ENCODE peak calls at places on chromosomes 4 and X, in nine cellular contexts. X is gastrocnemius medialis, B is suprapubic skin, R is IMR-90, I is heart left ventricle, Z is pancreas, W is mucosa of descending colon, N is heart right ventricle, T is tibial nerve. O is an unnamed sample. For H3K4me1, the result is how much of the 10 kb centered on the place peaks cover.

GRCh38 chrX:153468008-153468580 is 2.3 kb downstream of the HAUS7 start:
- DNase-seq in N (no peak), X (no peak), B (no peak), R (peak), T (no peak), W (no peak), I (no peak), Z (no peak), O (no peak)

GRCh38 chr4:154491731-154492249 is at the start of gene DCHS2:
- DNase-seq in Z (no peak), I (peak), B (no peak), W (peak), T (no peak), X (no peak), N (no peak), R (no peak), O (no peak)

GRCh38 chr4:163662761-163663160 is 168.3 kb downstream of the TMA16 start:
- DNase-seq in T (no peak), Z (no peak), N (no peak), B (no peak), X (no peak), R (no peak), W (no peak), I (no peak), O (no peak)

GRCh38 chr4:22030321-22030720 is 81.7 kb upstream of the KCNIP4 start:
- DNase-seq in N (no peak), T (no peak), R (no peak), X (no peak), B (no peak), Z (no peak), I (no peak), W (no peak), O (no peak)

GRCh38 chrX:68252664-68253063 is 180.6 kb downstream of the OPHN1 start:
- DNase-seq in W (no peak), B (no peak), X (no peak), I (no peak), T (no peak), N (no peak), R (no peak), Z (no peak), O (no peak)

GRCh38 chr4:24638396-24638875 is 54.1 kb upstream of the DHX15 start:
- DNase-seq in W (no peak), N (no peak), X (no peak), B (no peak), Z (no peak), I (no peak), R (no peak), T (no peak), O (no peak)

GRCh38 chr4:94491322-94491721 is 39.6 kb downstream of the PDLIM5 start:
- DNase-seq in N (no peak), B (no peak), I (no peak), Z (no peak), X (no peak), T (no peak), R (peak), W (no peak), O (no peak)

GRCh38 chrX:125205084-125205917 is 114.4 kb upstream of the TEX13C start:
- DNase-seq in B (peak), W (peak), T (no peak), I (peak), Z (peak), N (peak), R (no peak), X (peak), O (no peak)

GRCh38 chrX:81195712-81196111 is 6.0 kb downstream of the HMGN5 start:
- DNase-seq in T (peak), N (peak), X (no peak), I (no peak), Z (peak), R (peak), W (no peak), B (no peak), O (no peak)

GRCh38 chr4:29423836-29424721 is 1296.1 kb upstream of the PCDH7 start:
- DNase-seq in B (no peak), N (no peak), R (peak), X (no peak), Z (no peak), I (no peak), T (no peak), W (no peak), O (no peak)

GRCh38 chr4:971670-972500 is 1.5 kb downstream of the DGKQ start:
- DNase-seq in Z (no peak), R (no peak), T (no peak), I (peak), B (no peak), W (peak), N (no peak), X (no peak), O (no peak)

GRCh38 chr4:36303430-36304137 is 22.2 kb downstream of the DTHD1 start:
- DNase-seq in T (no peak), B (no peak), N (no peak), I (no peak), R (no peak), Z (no peak), X (no peak), W (no peak), O (no peak)

GRCh38 chr4:6546681-6547447 is 28.1 kb upstream of the MAN2B2 start:
- DNase-seq in N (peak), W (peak), Z (peak), R (peak), T (no peak), B (no peak), I (no peak), X (no peak), O (no peak)

GRCh38 chrX:104712515-104712914 is 146.5 kb downstream of the IL1RAPL2 start:
- DNase-seq in I (no peak), Z (no peak), B (no peak), R (no peak), W (no peak), N (no peak), X (no peak), T (no peak), O (no peak)

GRCh38 chrX:57367649-57368048 is 81.1 kb downstream of the FAAH2 start:
- DNase-seq in W (no peak), R (no peak), Z (no peak), N (no peak), B (no peak), X (no peak), I (no peak), T (peak), O (no peak)

GRCh38 chrX:69145281-69145680 is 20.0 kb downstream of the PJA1 start:
- DNase-seq in X (no peak), B (peak), R (no peak), W (no peak), I (no peak), Z (no peak), N (no peak), T (no peak), O (no peak)

GRCh38 chrX:67538383-67538782 is 5.4 kb upstream of the AR start:
- DNase-seq in Z (no peak), X (no peak), I (no peak), W (no peak), B (no peak), R (no peak), N (no peak), T (no peak), O (no peak)

GRCh38 chrX:107764845-107765608 is 10.6 kb downstream of the TSC22D3 start:
- DNase-seq in R (no peak), W (no peak), B (no peak), N (no peak), I (no peak), Z (no peak), T (no peak), X (no peak), O (no peak)

GRCh38 chr4:4364486-4365208 is 22.3 kb upstream of the NSG1 start:
- DNase-seq in B (no peak), W (no peak), T (no peak), X (no peak), I (no peak), N (no peak), Z (no peak), R (no peak), O (no peak)

GRCh38 chr4:89307446-89308160 is at the start of gene GPRIN3:
- DNase-seq in R (no peak), I (peak), B (peak), Z (peak), N (peak), W (peak), X (no peak), T (no peak), O (no peak)

GRCh38 chr4:84852081-84852480 is 114.4 kb downstream of the WDFY3 start:
- DNase-seq in X (no peak), B (no peak), Z (no peak), R (peak), T (no peak), I (no peak), W (no peak), N (no peak), O (no peak)

GRCh38 chr4:45331796-45332195 is 605.4 kb upstream of the GNPDA2 start:
- DNase-seq in T (no peak), X (no peak), I (no peak), Z (no peak), W (no peak), B (no peak), N (no peak), R (no peak), O (no peak)

GRCh38 chrX:115679460-115679859 is 118.5 kb downstream of the PLS3 start:
- DNase-seq in B (no peak), X (no peak), W (no peak), T (no peak), Z (no peak), R (peak), N (no peak), I (no peak), O (no peak)

GRCh38 chr4:24645765-24646550 is 61.6 kb upstream of the DHX15 start:
- DNase-seq in R (no peak), X (no peak), Z (no peak), B (no peak), N (no peak), T (no peak), W (no peak), I (no peak), O (no peak)

GRCh38 chrX:123648028-123648810 is 84.6 kb downstream of the THOC2 start:
- DNase-seq in T (no peak), X (no peak), Z (no peak), B (no peak), W (peak), R (peak), I (no peak), N (no peak), O (no peak)

GRCh38 chrX:68498044-68498507 is 775 bp upstream of the YIPF6 start:
- DNase-seq in Z (no peak), I (no peak), T (no peak), W (no peak), R (no peak), N (no peak), X (no peak), B (no peak), O (no peak)

GRCh38 chr4:67869580-67870190 is 14.1 kb downstream of the TMPRSS11D start:
- DNase-seq in X (no peak), B (no peak), T (no peak), I (no peak), R (no peak), N (no peak), Z (no peak), W (no peak), O (no peak)

GRCh38 chr4:75939890-75940691 is 722 bp downstream of the NAAA start:
- DNase-seq in N (peak), R (peak), I (peak), W (peak), Z (peak), X (peak), T (peak), B (peak), O (peak)

GRCh38 chr4:2257361-2258001 is 4.4 kb downstream of the MXD4 start:
- DNase-seq in R (no peak), B (peak), X (peak), N (peak), T (no peak), Z (peak), W (peak), I (no peak), O (peak)

GRCh38 chr4:184269879-184270430 is 52.3 kb upstream of the ENPP6 start:
- DNase-seq in W (no peak), N (no peak), X (no peak), I (no peak), B (no peak), T (no peak), R (no peak), Z (no peak), O (no peak)

GRCh38 chrX:17842769-17843525 is 18.2 kb downstream of the RAI2 start:
- DNase-seq in N (no peak), B (no peak), R (no peak), Z (no peak), X (no peak), I (no peak), T (no peak), W (no peak), O (no peak)

GRCh38 chrX:3263681-3264126 is 82.7 kb downstream of the MXRA5 start:
- DNase-seq in B (no peak), X (no peak), R (peak), N (no peak), W (no peak), T (no peak), I (no peak), Z (no peak), O (no peak)

GRCh38 chr4:8387615-8388266 is 52.8 kb downstream of the ACOX3 start:
- DNase-seq in N (no peak), X (no peak), W (peak), R (no peak), B (no peak), T (no peak), Z (no peak), I (peak), O (no peak)

GRCh38 chr4:180710643-180711337 is 1532.4 kb upstream of the TENM3 start:
- DNase-seq in R (peak), B (no peak), T (no peak), X (no peak), W (no peak), I (no peak), N (no peak), Z (no peak), O (no peak)

DNA sequence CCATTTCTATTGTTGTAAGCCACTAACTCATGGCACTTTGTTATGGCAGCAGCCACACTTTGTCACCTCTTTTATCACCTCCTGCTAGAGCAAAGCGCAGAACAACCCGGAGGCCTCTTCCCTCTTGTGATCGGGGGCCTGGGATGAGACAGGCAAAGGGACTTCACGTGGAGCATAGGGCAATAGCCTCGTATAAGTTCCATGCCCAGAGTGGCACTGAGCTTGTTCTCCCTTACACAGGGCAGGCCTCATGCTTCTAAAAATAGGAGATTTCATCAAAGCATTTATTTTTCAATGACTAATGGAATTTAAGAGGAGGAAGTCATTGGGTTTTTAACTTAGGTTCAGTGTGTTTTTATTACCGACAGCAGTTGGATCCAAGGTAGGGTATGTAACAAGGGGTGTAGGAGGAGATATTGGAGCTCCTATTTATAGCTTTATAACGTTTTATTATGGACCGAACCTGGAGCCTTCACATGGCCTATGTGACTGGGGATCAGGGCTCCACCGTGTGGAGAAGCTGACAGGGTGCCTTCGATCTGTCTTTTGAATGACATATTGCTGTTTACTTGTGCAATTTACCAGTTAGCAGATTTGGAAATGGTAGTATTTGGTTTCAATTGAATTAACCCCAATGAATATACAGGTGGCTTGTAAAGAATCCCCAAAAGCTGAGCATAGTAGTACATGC is 93.8 kb downstream of the SLC2A9 start:
- DNase-seq in W (no peak), T (no peak), N (no peak), R (no peak), X (no peak), Z (no peak), B (no peak), I (no peak), O (no peak)
- TF ChIP-seq CTCF in W (no peak), T (no peak), N (peak), R (no peak), X (no peak), Z (no peak), B (no peak), I (no peak), O (no peak)

DNA sequence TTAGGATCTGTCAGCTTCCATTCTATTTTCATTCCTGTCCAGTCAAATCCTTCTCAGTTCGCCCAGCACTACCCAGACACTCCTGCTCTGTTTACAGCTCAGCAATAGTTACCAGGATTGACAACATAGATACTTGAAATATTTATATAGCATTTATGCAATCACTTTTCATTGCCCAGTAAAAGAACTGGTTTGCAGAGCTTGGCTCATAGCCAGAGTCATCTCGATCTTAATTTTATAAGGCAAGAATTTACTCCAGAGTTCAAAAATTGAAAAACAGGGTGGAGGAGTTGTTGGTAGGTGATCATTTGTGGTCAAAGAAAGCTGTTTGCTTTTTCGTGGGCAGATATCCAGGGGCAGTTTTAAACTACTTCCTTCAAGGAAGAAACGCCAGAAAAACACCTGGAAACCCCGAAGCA is 9.0 kb upstream of the BMP3 start:
- DNase-seq in B (no peak), X (no peak), N (no peak), T (no peak), R (no peak), I (no peak), Z (no peak), W (no peak), O (no peak)
- H3K4me1 ChIP-seq in B (under half), X (under half), N (under half), T (under half), R (under half), I (under half), Z (under half), W (under half), O (under half)

DNA sequence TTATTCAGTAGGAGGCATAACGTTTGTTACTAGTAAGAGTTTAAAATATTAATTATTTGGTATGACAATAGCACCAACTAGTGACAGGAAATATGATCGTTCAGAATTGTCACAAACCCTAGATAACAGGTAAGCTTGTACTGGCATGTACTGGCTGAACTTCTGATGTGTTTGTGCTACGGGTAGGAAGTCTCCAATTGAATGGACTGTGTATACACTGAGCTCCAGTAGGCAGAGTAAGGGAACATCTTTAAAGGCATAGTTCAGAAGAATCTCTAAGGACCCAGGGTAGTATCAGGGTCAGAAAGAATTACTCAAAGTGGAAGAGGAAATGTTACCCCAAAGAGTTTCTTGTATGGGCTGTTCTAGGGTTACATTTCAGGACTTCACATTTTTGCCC is 230.4 kb downstream of the EDA2R start:
- DNase-seq in Z (no peak), B (no peak), X (no peak), R (no peak), T (no peak), W (no peak), N (no peak), I (no peak), O (no peak)
- TF ChIP-seq CTCF in Z (no peak), B (no peak), X (no peak), R (no peak), T (no peak), W (no peak), N (no peak), I (no peak), O (no peak)

GRCh38 chr4:10098770-10099139 is 17.8 kb downstream of the WDR1 start:
- DNase-seq in X (peak), N (no peak), B (no peak), Z (no peak), I (no peak), T (no peak), W (no peak), R (peak), O (no peak)
- H3K4me1 ChIP-seq in X (half or more), N (half or more), B (half or more), Z (under half), I (half or more), T (half or more), W (under half), R (half or more), O (half or more)

O was measured in thoracic aorta.